ENCODE peak calls at places on chromosome X, in ten cellular contexts. L, V, G, J, T, U, D, Z, F and R are unnamed samples.

GRCh38 chrX:106932492-106932923 is 12.3 kb downstream of the CLDN2 start:
- DNase-seq in L (peak; percentile 54), V (no peak), G (peak; percentile 23), J (no peak), T (no peak), U (peak; percentile 64), D (peak; percentile 57), Z (no peak), F (no peak), R (no peak)

GRCh38 chrX:16797358-16797757 is 11.1 kb downstream of the TXLNG start:
- DNase-seq in L (peak; percentile 31), V (peak; percentile 37), G (no peak), J (no peak), T (no peak), U (no peak), D (peak; percentile 57), Z (no peak), F (no peak), R (no peak)

GRCh38 chrX:51891821-51892551 is 1.4 kb upstream of the MAGED1 start:
- DNase-seq in L (peak; percentile 72), V (peak; percentile 86), G (no peak), J (no peak), T (no peak), U (no peak), D (peak; percentile 69), Z (no peak), F (no peak), R (peak; percentile 74)

GRCh38 chrX:150364347-150365050 is 1.4 kb downstream of the MAMLD1 start:
- DNase-seq in L (peak; percentile 19), V (peak; percentile 71), G (peak; percentile 26), J (no peak), T (no peak), U (no peak), D (peak; percentile 6), Z (peak; percentile 45), F (peak; percentile 59), R (no peak)

GRCh38 chrX:859329-859728 is 228.7 kb downstream of the SHOX start:
- DNase-seq in L (no peak), V (no peak), G (no peak), J (no peak), T (no peak), U (no peak), D (no peak), Z (no peak), F (no peak), R (no peak)

GRCh38 chrX:81957900-81958545 is 756.1 kb downstream of the SH3BGRL start:
- DNase-seq in L (no peak), V (peak; percentile 68), G (peak; percentile 50), J (no peak), T (no peak), U (no peak), D (peak; percentile 1), Z (no peak), F (no peak), R (no peak)

GRCh38 chrX:58025979-58026378 is 115.7 kb upstream of the ZXDA start:
- DNase-seq in L (peak; percentile 2), V (peak; percentile 79), G (peak; percentile 51), J (no peak), T (no peak), U (peak; percentile 63), D (peak; percentile 25), Z (no peak), F (no peak), R (peak; percentile 13)

GRCh38 chrX:131854586-131854985 is 168.5 kb upstream of the STK26 start:
- DNase-seq in L (peak; percentile 13), V (no peak), G (peak; percentile 34), J (no peak), T (no peak), U (no peak), D (no peak), Z (no peak), F (no peak), R (no peak)

GRCh38 chrX:49071877-49072711 is 1.7 kb downstream of the PRAF2 start:
- DNase-seq in L (peak; percentile 91), V (no peak), G (no peak), J (peak; percentile 49), T (no peak), U (peak; percentile 68), D (peak; percentile 67), Z (peak; percentile 85), F (peak; percentile 67), R (no peak)

GRCh38 chrX:39667746-39668507 is 429.8 kb downstream of the BCOR start:
- DNase-seq in L (no peak), V (no peak), G (no peak), J (no peak), T (no peak), U (no peak), D (no peak), Z (no peak), F (no peak), R (peak; percentile 45)

GRCh38 chrX:53262918-53263394 is 18.4 kb downstream of the IQSEC2 start:
- DNase-seq in L (peak; percentile 63), V (no peak), G (peak; percentile 87), J (no peak), T (no peak), U (peak; percentile 50), D (peak; percentile 55), Z (no peak), F (no peak), R (no peak)

GRCh38 chrX:78997870-78998558 is 52.8 kb downstream of the P2RY10 start:
- DNase-seq in L (no peak), V (no peak), G (no peak), J (no peak), T (no peak), U (peak; percentile 61), D (no peak), Z (no peak), F (no peak), R (no peak)

GRCh38 chrX:135295238-135295943 is 13.9 kb upstream of the ETDC start:
- DNase-seq in L (peak; percentile 55), V (peak; percentile 61), G (no peak), J (no peak), T (no peak), U (peak; percentile 66), D (peak; percentile 39), Z (peak; percentile 65), F (peak; percentile 65), R (peak; percentile 66)

GRCh38 chrX:118355225-118355920 is 9.5 kb downstream of the WDR44 start:
- DNase-seq in L (no peak), V (peak; percentile 33), G (peak; percentile 25), J (no peak), T (no peak), U (no peak), D (no peak), Z (no peak), F (no peak), R (no peak)
- H3K4me1 ChIP-seq in L (peaks cover 3% of the 10 kb centered on the region), V (peaks cover 21% of the 10 kb centered on the region), G (peaks cover 20% of the 10 kb centered on the region), J (peaks cover 24% of the 10 kb centered on the region), T (peaks cover 3% of the 10 kb centered on the region), U (no peaks in the 10 kb centered on the region), D (peaks cover 8% of the 10 kb centered on the region), Z (peaks cover 31% of the 10 kb centered on the region), F (no peaks in the 10 kb centered on the region), R (no peaks in the 10 kb centered on the region)

GRCh38 chrX:2697306-2697705 is 6.2 kb downstream of the CD99 start:
- DNase-seq in L (no peak), V (no peak), G (peak; percentile 59), J (no peak), T (no peak), U (no peak), D (no peak), Z (no peak), F (no peak), R (no peak)
- H3K4me1 ChIP-seq in L (peaks cover 57% of the 10 kb centered on the region), V (peaks cover 62% of the 10 kb centered on the region), G (peaks cover 37% of the 10 kb centered on the region), J (peaks cover 75% of the 10 kb centered on the region), T (peaks cover 68% of the 10 kb centered on the region), U (peaks cover 29% of the 10 kb centered on the region), D (peaks cover 14% of the 10 kb centered on the region), Z (peaks cover 83% of the 10 kb centered on the region), F (peaks cover 7% of the 10 kb centered on the region), R (no peaks in the 10 kb centered on the region)

GRCh38 chrX:19775830-19776498 is 111.4 kb downstream of the SH3KBP1 start:
- DNase-seq in L (no peak), V (no peak), G (no peak), J (no peak), T (no peak), U (no peak), D (no peak), Z (no peak), F (no peak), R (no peak)

GRCh38 chrX:19772306-19772705 is 115.1 kb downstream of the SH3KBP1 start:
- DNase-seq in L (peak; percentile 45), V (no peak), G (peak; percentile 30), J (no peak), T (no peak), U (no peak), D (peak; percentile 38), Z (no peak), F (no peak), R (no peak)

GRCh38 chrX:19776753-19777152 is 110.6 kb downstream of the SH3KBP1 start:
- DNase-seq in L (no peak), V (peak; percentile 56), G (no peak), J (no peak), T (no peak), U (peak; percentile 60), D (no peak), Z (no peak), F (no peak), R (no peak)

GRCh38 chrX:19772759-19773623 is 114.4 kb downstream of the SH3KBP1 start:
- DNase-seq in L (no peak), V (peak; percentile 68), G (peak; percentile 56), J (no peak), T (no peak), U (no peak), D (no peak), Z (no peak), F (no peak), R (no peak)

GRCh38 chrX:19774905-19775304 is 112.5 kb downstream of the SH3KBP1 start:
- DNase-seq in L (no peak), V (no peak), G (no peak), J (no peak), T (no peak), U (no peak), D (no peak), Z (no peak), F (no peak), R (no peak)
- H3K4me1 ChIP-seq in L (no peaks in the 10 kb centered on the region), V (peaks cover 64% of the 10 kb centered on the region), G (peaks cover 17% of the 10 kb centered on the region), J (no peaks in the 10 kb centered on the region), T (peaks cover 4% of the 10 kb centered on the region), U (no peaks in the 10 kb centered on the region), D (peaks cover 4% of the 10 kb centered on the region), Z (peaks cover 12% of the 10 kb centered on the region), F (no peaks in the 10 kb centered on the region), R (no peaks in the 10 kb centered on the region)

GRCh38 chrX:9919632-9920172 is 47.5 kb upstream of the CLDN34 start:
- DNase-seq in L (no peak), V (no peak), G (no peak), J (no peak), T (no peak), U (no peak), D (peak; percentile 30), Z (no peak), F (no peak), R (no peak)

GRCh38 chrX:9926002-9926401 is 41.2 kb upstream of the CLDN34 start:
- DNase-seq in L (no peak), V (no peak), G (no peak), J (no peak), T (no peak), U (no peak), D (no peak), Z (no peak), F (no peak), R (no peak)

GRCh38 chrX:9927638-9928037 is 39.5 kb upstream of the CLDN34 start:
- DNase-seq in L (no peak), V (no peak), G (no peak), J (no peak), T (no peak), U (no peak), D (no peak), Z (no peak), F (no peak), R (no peak)

GRCh38 chrX:9921407-9921806 is 45.8 kb upstream of the CLDN34 start:
- DNase-seq in L (no peak), V (no peak), G (no peak), J (no peak), T (no peak), U (no peak), D (no peak), Z (no peak), F (no peak), R (no peak)

GRCh38 chrX:9923357-9923756 is 43.8 kb upstream of the CLDN34 start:
- DNase-seq in L (no peak), V (no peak), G (no peak), J (no peak), T (no peak), U (no peak), D (no peak), Z (no peak), F (no peak), R (no peak)
- H3K4me1 ChIP-seq in L (peaks cover 9% of the 10 kb centered on the region), V (no peaks in the 10 kb centered on the region), G (no peaks in the 10 kb centered on the region), J (no peaks in the 10 kb centered on the region), T (no peaks in the 10 kb centered on the region), U (no peaks in the 10 kb centered on the region), D (peaks cover 4% of the 10 kb centered on the region), Z (no peaks in the 10 kb centered on the region), F (no peaks in the 10 kb centered on the region), R (no peaks in the 10 kb centered on the region)